ENCODE peak calls at places on chromosomes 5 and 9, in four cellular contexts. V, U, R and Z are unnamed samples.

GRCh38 chr5:59799668-59800374 is 93.7 kb downstream of the PDE4D start:
- DNase-seq in V (peak; percentile 68), U (peak; percentile 7), R (no peak), Z (peak; percentile 61)

GRCh38 chr5:177085985-177086917 is at the start of gene FGFR4:
- DNase-seq in V (peak; percentile 85), U (no peak), R (no peak), Z (peak; percentile 32)

GRCh38 chr9:75812139-75812538 is 78.3 kb upstream of the PCSK5 start:
- DNase-seq in V (no peak), U (no peak), R (no peak), Z (no peak)

GRCh38 chr9:20754556-20754955 is 70.5 kb downstream of the FOCAD start:
- DNase-seq in V (no peak), U (no peak), R (no peak), Z (peak; percentile 34)

GRCh38 chr9:504921-505821 is 290.5 kb downstream of the DOCK8 start:
- DNase-seq in V (peak; percentile 26), U (peak; percentile 7), R (peak; percentile 51), Z (peak; percentile 23)

GRCh38 chr5:127685662-127686061 is 17.5 kb upstream of the CCDC192 start:
- DNase-seq in V (no peak), U (no peak), R (no peak), Z (peak; percentile 18)

GRCh38 chr5:14675309-14675708 is 10.8 kb downstream of the OTULIN start:
- DNase-seq in V (no peak), U (no peak), R (no peak), Z (peak; percentile 46)

GRCh38 chr9:78132688-78133033 is 101.0 kb upstream of the GNAQ start:
- DNase-seq in V (no peak), U (no peak), R (no peak), Z (no peak)

GRCh38 chr5:135033866-135034185 is 202 bp downstream of the PITX1 start:
- DNase-seq in V (no peak), U (no peak), R (no peak), Z (no peak)

GRCh38 chr5:124961517-124961916 is 215.1 kb upstream of the ZNF608 start:
- DNase-seq in V (no peak), U (no peak), R (no peak), Z (no peak)

GRCh38 chr5:761854-762685 is 22.5 kb downstream of the ZDHHC11B start:
- DNase-seq in V (no peak), U (no peak), R (peak; percentile 49), Z (no peak)

GRCh38 chr9:20382460-20383071 is 239.7 kb downstream of the MLLT3 start:
- DNase-seq in V (peak; percentile 17), U (no peak), R (no peak), Z (no peak)

GRCh38 chr5:141384471-141385267 is 2.1 kb downstream of the PCDHGA7 start:
- DNase-seq in V (no peak), U (no peak), R (no peak), Z (no peak)

GRCh38 chr5:88142801-88143692 is 125.6 kb downstream of the TMEM161B start:
- DNase-seq in V (no peak), U (no peak), R (peak; percentile 53), Z (peak; percentile 8)

GRCh38 chr9:127825319-127826051 is 22.8 kb downstream of the FPGS start:
- DNase-seq in V (peak; percentile 45), U (no peak), R (no peak), Z (no peak)

GRCh38 chr5:151146003-151146524 is 11.5 kb downstream of the ANXA6 start:
- DNase-seq in V (no peak), U (no peak), R (no peak), Z (no peak)

GRCh38 chr5:13227520-13227919 is 717.0 kb downstream of the DNAH5 start:
- DNase-seq in V (no peak), U (no peak), R (no peak), Z (no peak)

GRCh38 chr9:99907208-99907532 is 716 bp downstream of the STX17 start:
- DNase-seq in V (no peak), U (no peak), R (no peak), Z (no peak)

GRCh38 chr5:73911761-73912393 is 285.9 kb downstream of the ARHGEF28 start:
- DNase-seq in V (no peak), U (no peak), R (no peak), Z (no peak)

GRCh38 chr9:18296702-18297531 is 177.0 kb upstream of the ADAMTSL1 start:
- DNase-seq in V (no peak), U (no peak), R (no peak), Z (peak; percentile 74)

GRCh38 chr5:179873711-179874110 is 15.1 kb upstream of the MRNIP start:
- DNase-seq in V (no peak), U (no peak), R (no peak), Z (no peak)

GRCh38 chr5:131758520-131758900 is 38.3 kb downstream of the FNIP1 start:
- DNase-seq in V (no peak), U (no peak), R (no peak), Z (no peak)

GRCh38 chr9:91736311-91736710 is 213.7 kb downstream of the ROR2 start:
- DNase-seq in V (no peak), U (no peak), R (no peak), Z (no peak)

GRCh38 chr5:68216737-68217231 is 1.2 kb downstream of the PIK3R1 start:
- DNase-seq in V (no peak), U (no peak), R (no peak), Z (peak; percentile 48)

GRCh38 chr5:179413711-179414458 is 68.6 kb upstream of the ADAMTS2 start:
- DNase-seq in V (no peak), U (no peak), R (no peak), Z (no peak)

GRCh38 chr9:14958989-14959388 is 48.8 kb upstream of the FREM1 start:
- DNase-seq in V (no peak), U (no peak), R (no peak), Z (no peak)

GRCh38 chr5:38824821-38825220 is 21.0 kb upstream of the OSMR start:
- DNase-seq in V (no peak), U (no peak), R (no peak), Z (no peak)

GRCh38 chr5:138964547-138965174 is 89.5 kb upstream of the LRRTM2 start:
- DNase-seq in V (no peak), U (no peak), R (no peak), Z (no peak)

GRCh38 chr5:74765201-74765600 is 1.7 kb downstream of the GFM2 start:
- DNase-seq in V (peak; percentile 25), U (no peak), R (no peak), Z (peak; percentile 35)

GRCh38 chr5:10301842-10302610 is 5.7 kb downstream of the CMBL start:
- DNase-seq in V (peak; percentile 70), U (no peak), R (peak; percentile 83), Z (peak; percentile 52)

GRCh38 chr5:1006656-1007071 is 1.9 kb upstream of the NKD2 start:
- DNase-seq in V (no peak), U (no peak), R (peak; percentile 28), Z (no peak)

GRCh38 chr5:154140381-154140780 is 50.2 kb upstream of the GALNT10 start:
- DNase-seq in V (no peak), U (no peak), R (no peak), Z (no peak)

GRCh38 chr9:73845954-73846690 is 651.0 kb upstream of the RORB start:
- DNase-seq in V (no peak), U (no peak), R (no peak), Z (no peak)

GRCh38 chr9:73845539-73845938 is 651.6 kb upstream of the RORB start:
- DNase-seq in V (no peak), U (no peak), R (no peak), Z (no peak)

GRCh38 chr9:73839471-73839870 is 657.7 kb upstream of the RORB start:
- DNase-seq in V (no peak), U (no peak), R (no peak), Z (no peak)

GRCh38 chr9:73838871-73839270 is 658.3 kb upstream of the RORB start:
- DNase-seq in V (no peak), U (no peak), R (no peak), Z (no peak)

DNA sequence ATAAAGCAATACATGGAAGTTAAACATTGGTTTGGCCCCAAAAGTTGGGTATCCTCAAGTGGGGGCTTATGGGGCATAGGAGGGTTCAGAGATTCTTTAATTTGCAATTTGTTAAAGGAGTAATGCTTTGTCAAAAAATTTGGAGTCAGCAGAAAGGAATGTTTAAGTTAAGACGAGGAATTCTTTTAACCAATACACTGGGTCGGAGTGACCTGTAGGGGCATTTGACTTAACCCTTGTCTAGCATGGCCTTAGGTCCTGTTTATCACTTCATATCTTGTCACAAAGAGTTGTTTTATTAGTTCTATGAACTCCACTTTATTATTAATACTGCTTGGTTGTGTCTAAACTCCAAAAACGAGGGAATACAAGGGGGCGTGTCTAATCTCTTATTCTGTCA is 656.1 kb upstream of the RORB start:
- DNase-seq in V (no peak), U (no peak), R (no peak), Z (no peak)
- H3K4me1 ChIP-seq in V (no peaks in the 10 kb centered on the region), U (no peaks in the 10 kb centered on the region), R (no peaks in the 10 kb centered on the region), Z (no peaks in the 10 kb centered on the region)

GRCh38 chr5:172958268-172959046 is 767 bp upstream of the RPL26L1 start:
- DNase-seq in V (peak; percentile 84), U (peak; percentile 64), R (peak; percentile 80), Z (peak; percentile 37)
- H3K4me1 ChIP-seq in V (peaks cover 58% of the 10 kb centered on the region), U (peaks cover 18% of the 10 kb centered on the region), R (no peaks in the 10 kb centered on the region), Z (peaks cover 22% of the 10 kb centered on the region)

DNA sequence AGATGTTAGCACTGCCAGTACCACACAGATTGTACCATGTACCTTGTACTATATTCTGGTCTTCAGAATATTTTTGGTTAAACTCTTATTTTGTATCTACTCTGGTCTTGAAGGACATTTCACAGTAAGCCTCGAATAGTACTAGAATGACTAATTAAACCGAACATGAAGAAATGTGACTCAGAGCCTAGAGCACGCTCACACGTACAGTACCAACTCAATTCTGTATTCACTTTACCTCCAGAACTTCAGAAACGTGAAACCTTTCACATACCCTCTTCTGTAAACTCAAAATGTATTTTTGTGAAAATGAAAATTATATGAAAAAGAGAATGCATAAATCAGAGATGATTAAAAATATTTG is 112.8 kb downstream of the MVB12B start:
- DNase-seq in V (no peak), U (no peak), R (no peak), Z (peak; percentile 58)
- H3K4me1 ChIP-seq in V (no peaks in the 10 kb centered on the region), U (no peaks in the 10 kb centered on the region), R (no peaks in the 10 kb centered on the region), Z (peaks cover 9% of the 10 kb centered on the region)

DNA sequence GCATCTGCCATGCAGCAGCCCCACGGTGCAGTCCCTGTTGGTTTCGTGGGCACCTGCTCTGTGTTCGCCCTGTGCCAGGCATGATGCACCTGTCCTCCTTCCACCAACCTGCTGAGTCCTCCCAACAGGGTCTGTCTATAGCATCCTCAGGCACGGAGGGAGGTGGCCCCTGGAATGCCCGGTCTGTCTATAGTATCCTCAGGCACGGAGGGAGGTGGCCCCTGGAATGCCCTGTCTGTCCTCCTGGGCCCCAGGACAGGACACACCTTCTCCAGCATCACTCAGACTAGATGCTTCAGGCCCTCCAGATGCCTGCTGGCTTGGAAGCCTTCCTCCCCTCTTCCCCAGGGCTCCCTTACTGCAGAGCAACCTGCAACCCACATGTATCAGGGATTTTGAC is 9.9 kb upstream of the PHYHD1 start:
- DNase-seq in V (no peak), U (no peak), R (no peak), Z (no peak)
- H3K4me1 ChIP-seq in V (peaks cover 47% of the 10 kb centered on the region), U (peaks cover 54% of the 10 kb centered on the region), R (peaks cover 11% of the 10 kb centered on the region), Z (peaks cover 57% of the 10 kb centered on the region)

GRCh38 chr9:27125030-27125429 is 16.0 kb downstream of the TEK start:
- DNase-seq in V (peak; percentile 70), U (no peak), R (peak; percentile 71), Z (peak; percentile 96)
- H3K4me1 ChIP-seq in V (peaks cover 21% of the 10 kb centered on the region), U (no peaks in the 10 kb centered on the region), R (no peaks in the 10 kb centered on the region), Z (peaks cover 25% of the 10 kb centered on the region)